ENCODE peak calls at places on chromosomes 11 and 22, in seven cellular contexts. Q is SK-N-SH, L is GM12878, N is HCT116, C is H1, X is K562, P is HepG2. Z is an unnamed sample.

GRCh38 chr22:49590851-49591445 is 236.7 kb downstream of the BRD1 start:
- DNase-seq in N (no peak), P (no peak), Q (no peak), X (no peak), C (peak), L (no peak), Z (no peak)

GRCh38 chr22:41030891-41031290 is 61.5 kb upstream of the EP300 start:
- DNase-seq in N (no peak), L (no peak), Q (no peak), P (no peak), C (no peak), X (no peak), Z (no peak)

GRCh38 chr11:37710031-37710430 is 1112.0 kb upstream of the RAG2 start:
- DNase-seq in L (no peak), N (no peak), C (no peak), X (no peak), Q (no peak), P (no peak), Z (no peak)

GRCh38 chr11:47152953-47153950 is 23.4 kb downstream of the ARFGAP2 start:
- DNase-seq in Q (peak), C (peak), X (peak), P (peak), N (no peak), L (peak), Z (peak)

GRCh38 chr11:75169101-75169885 is 18.4 kb downstream of the SLCO2B1 start:
- DNase-seq in N (no peak), P (no peak), C (no peak), L (no peak), X (no peak), Q (no peak), Z (no peak)

GRCh38 chr11:102046841-102047240 is 396 bp upstream of the CFAP300 start:
- DNase-seq in C (no peak), Q (no peak), L (no peak), X (no peak), P (no peak), N (no peak), Z (no peak)

GRCh38 chr11:85663781-85664560 is 958 bp downstream of the CREBZF start:
- DNase-seq in P (peak), C (peak), N (peak), L (no peak), Q (peak), X (peak), Z (peak)

GRCh38 chr22:27633296-27633871 is 168.2 kb downstream of the MN1 start:
- DNase-seq in X (no peak), Q (no peak), C (no peak), L (no peak), N (no peak), P (peak), Z (no peak)

GRCh38 chr22:32986773-32987050 is 71.5 kb downstream of the SYN3 start:
- DNase-seq in N (no peak), Q (no peak), X (no peak), L (no peak), P (no peak), C (no peak), Z (no peak)

DNA sequence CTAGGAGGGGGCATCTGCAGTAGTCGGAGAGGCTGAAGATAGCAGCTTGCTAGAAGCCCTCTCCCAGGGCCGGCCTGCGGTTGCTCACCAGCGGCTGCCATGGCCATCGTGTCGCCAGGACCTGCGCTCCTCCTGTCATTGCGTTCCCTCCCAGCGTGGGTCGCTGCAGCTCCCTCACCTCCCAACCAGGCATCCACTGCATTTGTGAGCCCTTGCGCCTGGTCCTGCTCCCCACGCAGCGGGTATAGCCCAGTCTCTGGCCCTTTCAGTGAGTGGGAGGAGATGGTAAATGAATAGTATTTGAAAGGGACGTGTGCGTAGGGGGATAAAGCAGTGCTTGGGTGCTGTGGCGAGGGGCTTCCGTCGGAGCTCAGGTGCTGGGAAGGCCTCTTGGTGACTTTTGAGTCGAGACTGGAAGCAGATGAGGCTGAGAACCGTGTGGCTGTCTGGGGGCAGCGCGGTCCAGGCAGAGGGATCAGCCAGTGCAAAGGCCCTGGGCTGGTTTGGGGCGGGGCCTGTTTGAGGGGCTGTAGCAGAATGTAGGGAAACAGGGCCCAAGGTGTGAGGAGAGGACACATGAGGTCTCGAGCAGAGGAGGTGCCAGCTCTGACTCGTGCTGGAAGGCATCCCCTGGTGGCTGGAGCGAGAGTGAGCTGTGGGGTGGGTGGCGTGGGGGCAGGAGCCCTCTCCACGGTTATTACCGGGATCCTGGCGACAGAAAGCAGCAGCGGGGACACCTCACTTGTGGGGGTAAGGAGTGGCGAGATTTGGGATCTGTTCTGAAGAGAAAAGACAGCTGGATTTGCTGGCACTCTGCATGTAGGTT is 39.3 kb downstream of the LRP5 start:
- DNase-seq in C (no peak), N (no peak), P (no peak), Q (no peak), L (no peak), X (no peak), Z (no peak)
- TF ChIP-seq JUND in C (no peak), N (no peak), P (no peak), Q (no peak), L (no peak), X (no peak), Z (no peak)

GRCh38 chr22:39351689-39352214 is 2.0 kb downstream of the SYNGR1 start:
- DNase-seq in N (no peak), P (no peak), Q (no peak), C (no peak), L (peak), X (no peak), Z (no peak)
- TF ChIP-seq JUND in N (no peak), P (no peak), Q (no peak), C (no peak), L (no peak), X (no peak), Z (no peak)

GRCh38 chr11:112016088-112016764 is 9.0 kb upstream of the DLAT start:
- DNase-seq in Q (no peak), X (no peak), C (no peak), P (no peak), N (no peak), L (no peak), Z (no peak)
- TF ChIP-seq JUND in Q (no peak), X (no peak), C (no peak), P (no peak), N (no peak), L (no peak), Z (no peak)

GRCh38 chr11:62880231-62880802 is 379 bp upstream of the SLC3A2 start:
- DNase-seq in N (no peak), X (peak), Q (no peak), P (no peak), C (no peak), L (no peak), Z (no peak)

GRCh38 chr11:62881579-62882427 is 1.1 kb downstream of the SLC3A2 start:
- DNase-seq in P (peak), Q (no peak), X (peak), L (peak), C (no peak), N (peak), Z (peak)

GRCh38 chr11:62880803-62881578 is at the start of gene SLC3A2:
- DNase-seq in N (peak), P (peak), Q (peak), X (peak), L (peak), C (peak), Z (peak)

GRCh38 chr11:62879150-62879549 is 1.5 kb upstream of the SLC3A2 start:
- DNase-seq in P (no peak), Q (no peak), N (no peak), C (no peak), X (no peak), L (no peak), Z (no peak)

DNA sequence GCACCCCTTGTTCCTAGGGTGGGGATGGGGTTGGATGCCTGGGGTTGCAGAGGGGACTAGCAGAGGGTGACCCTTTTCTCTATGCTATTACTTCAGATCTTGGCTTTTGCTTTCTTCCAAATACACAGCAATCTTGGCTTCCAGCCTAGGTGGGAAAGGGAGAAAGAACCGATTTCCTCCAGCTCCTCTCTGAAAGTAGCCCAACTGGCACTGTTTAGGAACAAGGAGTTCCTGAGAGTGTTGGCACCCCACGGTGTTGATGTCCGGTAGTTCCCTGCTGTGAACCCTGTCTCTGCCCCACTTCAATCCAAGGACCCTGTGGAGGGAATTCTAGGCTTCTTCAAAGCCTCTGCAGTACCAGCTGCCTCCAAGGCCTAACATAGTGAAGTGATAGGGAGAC is 1.1 kb upstream of the SLC3A2 start:
- DNase-seq in N (no peak), L (no peak), X (no peak), Q (no peak), C (no peak), P (no peak), Z (no peak)
- TF ChIP-seq JUND in N (no peak), L (no peak), X (no peak), Q (no peak), C (no peak), P (no peak), Z (no peak)

Z was measured in T47D.